ENCODE peak calls at places on chromosome 11, in ten cellular contexts. T is fibroblast of mammary gland; R is stimulated activated CD4-positive, alpha-beta T cell treated with anti-CD3 and anti-CD28 coated beads, Interleukin-4, amount 100 ng/mL, for 4 hours; Y is mucosa of gallbladder; N is hepatocyte; X is HAP-1; F is ELR; M is activated T-cell treated with anti-CD3 and anti-CD28 coated beads, Interleukin-2, amount 50 U/mL, for 4 hours; O is stimulated activated CD8-positive, alpha-beta memory T cell treated with anti-CD3 and anti-CD28 coated beads, Interleukin-15, amount 100 ng/mL, for 4 hours; C is T1000. Q is an unnamed sample.

GRCh38 chr11:96107143-96107829 is 183.4 kb upstream of the MTMR2 start:
- DNase-seq in T (no peak), R (no peak), Y (no peak), N (no peak), X (no peak), F (no peak), M (no peak), O (no peak), C (no peak), Q (no peak)

GRCh38 chr11:86116996-86117705 is 48.3 kb upstream of the PICALM start:
- DNase-seq in T (peak; percentile 70), R (no peak), Y (no peak), N (peak; percentile 19), X (no peak), F (peak; percentile 73), M (no peak), O (no peak), C (no peak), Q (no peak)

GRCh38 chr11:94557992-94558391 is 9.2 kb upstream of the PIWIL4 start:
- DNase-seq in T (no peak), R (no peak), Y (no peak), N (no peak), X (no peak), F (no peak), M (no peak), O (no peak), C (no peak), Q (no peak)

GRCh38 chr11:112697779-112698178 is 263.4 kb upstream of the NCAM1 start:
- DNase-seq in T (no peak), R (no peak), Y (no peak), N (no peak), X (no peak), F (no peak), M (no peak), O (no peak), C (no peak), Q (no peak)

GRCh38 chr11:133947298-133947905 is 9.4 kb downstream of the IGSF9B start:
- DNase-seq in T (peak; percentile 40), R (peak; percentile 50), Y (peak; percentile 31), N (peak; percentile 83), X (peak; percentile 20), F (peak; percentile 44), M (peak; percentile 52), O (no peak), C (no peak), Q (peak; percentile 49)

GRCh38 chr11:33234397-33235168 is 22.6 kb upstream of the HIPK3 start:
- DNase-seq in T (peak; percentile 48), R (no peak), Y (no peak), N (no peak), X (no peak), F (no peak), M (no peak), O (no peak), C (no peak), Q (no peak)

GRCh38 chr11:72954860-72955259 is 140.6 kb downstream of the ATG16L2 start:
- DNase-seq in T (no peak), R (no peak), Y (peak; percentile 18), N (no peak), X (no peak), F (no peak), M (no peak), O (no peak), C (no peak), Q (no peak)

GRCh38 chr11:1160231-1161101 is 2.7 kb downstream of the MUC5AC start:
- DNase-seq in T (no peak), R (no peak), Y (no peak), N (no peak), X (no peak), F (no peak), M (no peak), O (no peak), C (no peak), Q (no peak)

GRCh38 chr11:26331911-26332571 is at the start of gene ANO3:
- DNase-seq in T (peak; percentile 79), R (no peak), Y (peak; percentile 85), N (peak; percentile 91), X (peak; percentile 90), F (peak; percentile 85), M (no peak), O (no peak), C (peak; percentile 9), Q (no peak)